ENCODE peak calls at places on chromosomes 4 and X, in nine cellular contexts. H is iPS DF 19.7; I is hippocampal formation; P is COR-L47; S is non-pigmented ciliary epithelial cell; N is anterior cingulate cortex; Q is immature natural killer cell; W is fibroblast of the conjunctiva; J is activated CD4-positive, alpha-beta T cell treated with anti-CD3 and anti-CD28 coated beads, Interleukin-2, amount 50 U/mL, for 4 hours. Z is an unnamed sample.
A peak's percentile ranks its signal among the peaks of the same experiment; 100 is the strongest.

GRCh38 chr4:28241021-28241420 is 1380.4 kb downstream of the STIM2 start:
- DNase-seq in H (no peak), I (no peak), P (no peak), S (no peak), N (no peak), Q (no peak), W (no peak), J (no peak), Z (no peak)

GRCh38 chr4:102531441-102531840 is 30.3 kb downstream of the NFKB1 start:
- DNase-seq in H (no peak), I (no peak), P (no peak), S (no peak), N (no peak), Q (no peak), W (no peak), J (no peak), Z (no peak)

GRCh38 chr4:183637461-183637860 is 21.5 kb downstream of the RWDD4 start:
- DNase-seq in H (no peak), I (no peak), P (no peak), S (no peak), N (no peak), Q (no peak), W (no peak), J (no peak), Z (no peak)

GRCh38 chr4:116953947-116954346 is 131.4 kb downstream of the TRAM1L1 start:
- DNase-seq in H (no peak), I (no peak), P (peak; percentile 6), S (no peak), N (no peak), Q (no peak), W (no peak), J (no peak), Z (no peak)

GRCh38 chr4:2071252-2071911 is 12.3 kb downstream of the NAT8L start:
- DNase-seq in H (no peak), I (no peak), P (peak; percentile 85), S (no peak), N (no peak), Q (no peak), W (no peak), J (no peak), Z (no peak)

GRCh38 chr4:102420563-102421221 is 75.4 kb upstream of the SLC39A8 start:
- DNase-seq in H (no peak), I (no peak), P (no peak), S (no peak), N (no peak), Q (no peak), W (no peak), J (no peak), Z (peak; percentile 40)

GRCh38 chrX:41333744-41333993 is 293 bp upstream of the DDX3X start:
- DNase-seq in H (no peak), I (no peak), P (peak; percentile 76), S (no peak), N (no peak), Q (no peak), W (peak; percentile 84), J (peak; percentile 58), Z (peak; percentile 95)

GRCh38 chr4:175309041-175309440 is 390.9 kb downstream of the ADAM29 start:
- DNase-seq in H (no peak), I (no peak), P (no peak), S (no peak), N (no peak), Q (no peak), W (no peak), J (no peak), Z (no peak)

GRCh38 chr4:105179539-105180401 is 33.1 kb downstream of the TET2 start:
- DNase-seq in H (no peak), I (no peak), P (no peak), S (no peak), N (no peak), Q (no peak), W (no peak), J (no peak), Z (no peak)

GRCh38 chr4:30537462-30537861 is 182.7 kb upstream of the PCDH7 start:
- DNase-seq in H (no peak), I (no peak), P (no peak), S (peak; percentile 37), N (no peak), Q (no peak), W (peak; percentile 26), J (no peak), Z (no peak)

GRCh38 chrX:131816551-131817136 is 206.5 kb upstream of the STK26 start:
- DNase-seq in H (no peak), I (peak; percentile 95), P (no peak), S (no peak), N (peak; percentile 61), Q (peak; percentile 92), W (peak; percentile 69), J (peak; percentile 72), Z (no peak)

GRCh38 chr4:24770111-24770584 is 25.2 kb upstream of the SOD3 start:
- DNase-seq in H (no peak), I (no peak), P (no peak), S (peak; percentile 81), N (no peak), Q (no peak), W (no peak), J (no peak), Z (peak; percentile 54)

GRCh38 chrX:44253573-44253942 is 89.9 kb downstream of the EFHC2 start:
- DNase-seq in H (no peak), I (no peak), P (no peak), S (no peak), N (no peak), Q (no peak), W (no peak), J (no peak), Z (no peak)

GRCh38 chrX:119763175-119763574 is 4.8 kb downstream of the SOWAHD start:
- DNase-seq in H (no peak), I (no peak), P (no peak), S (peak; percentile 35), N (no peak), Q (no peak), W (peak; percentile 29), J (no peak), Z (no peak)

GRCh38 chr4:128686032-128686465 is 123.5 kb upstream of the JADE1 start:
- DNase-seq in H (no peak), I (no peak), P (no peak), S (no peak), N (no peak), Q (no peak), W (no peak), J (no peak), Z (peak; percentile 69)

GRCh38 chr4:184896868-184897715 is 71.3 kb upstream of the ACSL1 start:
- DNase-seq in H (no peak), I (no peak), P (no peak), S (no peak), N (no peak), Q (no peak), W (peak; percentile 4), J (no peak), Z (no peak)

GRCh38 chrX:12153317-12153716 is 15.0 kb downstream of the FRMPD4 start:
- DNase-seq in H (no peak), I (no peak), P (no peak), S (no peak), N (no peak), Q (no peak), W (no peak), J (no peak), Z (no peak)

GRCh38 chr4:124943938-124944337 is 231.4 kb upstream of the ANKRD50 start:
- DNase-seq in H (peak; percentile 15), I (no peak), P (no peak), S (no peak), N (no peak), Q (no peak), W (no peak), J (no peak), Z (no peak)

GRCh38 chr4:55549888-55550287 is 3.2 kb upstream of the CLOCK start:
- DNase-seq in H (no peak), I (no peak), P (no peak), S (peak; percentile 78), N (no peak), Q (no peak), W (no peak), J (no peak), Z (no peak)

GRCh38 chr4:55637272-55637820 is 1.2 kb upstream of the NMU start:
- DNase-seq in H (no peak), I (no peak), P (no peak), S (no peak), N (no peak), Q (no peak), W (no peak), J (no peak), Z (no peak)

GRCh38 chr4:39700500-39700899 is 2.6 kb downstream of the UBE2K start:
- DNase-seq in H (no peak), I (no peak), P (no peak), S (no peak), N (no peak), Q (no peak), W (no peak), J (no peak), Z (no peak)

GRCh38 chr4:123554819-123555499 is 158.4 kb downstream of the SPRY1 start:
- DNase-seq in H (no peak), I (peak; percentile 56), P (no peak), S (no peak), N (no peak), Q (no peak), W (peak; percentile 8), J (no peak), Z (peak; percentile 18)

GRCh38 chr4:182017038-182017437 is 226.2 kb upstream of the TENM3 start:
- DNase-seq in H (no peak), I (no peak), P (no peak), S (no peak), N (no peak), Q (no peak), W (no peak), J (no peak), Z (no peak)

GRCh38 chr4:66357316-66357715 is 687.0 kb upstream of the EPHA5 start:
- DNase-seq in H (no peak), I (no peak), P (no peak), S (peak; percentile 14), N (no peak), Q (no peak), W (no peak), J (no peak), Z (no peak)

GRCh38 chr4:149344436-149344835 is 471.2 kb downstream of the IQCM start:
- DNase-seq in H (no peak), I (no peak), P (no peak), S (peak; percentile 34), N (no peak), Q (no peak), W (peak; percentile 13), J (no peak), Z (no peak)

GRCh38 chrX:133921764-133922389 is 63.5 kb downstream of the GPC3 start:
- DNase-seq in H (peak; percentile 50), I (no peak), P (no peak), S (no peak), N (no peak), Q (peak; percentile 14), W (peak; percentile 5), J (no peak), Z (peak; percentile 57)

GRCh38 chrX:67604979-67605703 is 61.3 kb downstream of the AR start:
- DNase-seq in H (peak; percentile 30), I (no peak), P (no peak), S (no peak), N (no peak), Q (no peak), W (peak; percentile 83), J (no peak), Z (no peak)

GRCh38 chrX:150607200-150607599 is 38.8 kb downstream of the MTM1 start:
- DNase-seq in H (no peak), I (no peak), P (no peak), S (no peak), N (no peak), Q (no peak), W (no peak), J (no peak), Z (peak; percentile 82)

GRCh38 chr4:125368684-125369083 is 53.9 kb downstream of the FAT4 start:
- DNase-seq in H (no peak), I (no peak), P (no peak), S (peak; percentile 67), N (no peak), Q (no peak), W (peak; percentile 92), J (no peak), Z (no peak)

GRCh38 chrX:9864011-9864410 is 77.8 kb downstream of the SHROOM2 start:
- DNase-seq in H (no peak), I (no peak), P (no peak), S (no peak), N (no peak), Q (no peak), W (no peak), J (no peak), Z (no peak)

GRCh38 chr4:53576676-53577372 is 14.5 kb downstream of the LNX1 start:
- DNase-seq in H (no peak), I (no peak), P (no peak), S (no peak), N (no peak), Q (no peak), W (no peak), J (no peak), Z (no peak)

Z was measured in KBM-7.